ENCODE peak calls at places on chromosomes 16 and 17, in five cellular contexts. B, K, N, Y and M are unnamed samples.

GRCh38 chr16:89764711-89765201 is 43.4 kb downstream of the ZNF276 start:
- DNase-seq in B (peak; percentile 27), K (no peak), N (no peak), Y (no peak), M (no peak)

GRCh38 chr16:81329947-81330346 is 15.2 kb downstream of the GAN start:
- DNase-seq in B (no peak), K (no peak), N (no peak), Y (no peak), M (no peak)

GRCh38 chr17:57255776-57256681 is at the start of gene MSI2:
- DNase-seq in B (peak; percentile 75), K (peak; percentile 82), N (peak; percentile 49), Y (peak; percentile 94), M (peak; percentile 80)

GRCh38 chr17:70357196-70357595 is 187.9 kb downstream of the KCNJ2 start:
- DNase-seq in B (no peak), K (peak; percentile 74), N (no peak), Y (no peak), M (no peak)

GRCh38 chr17:5758651-5759050 is 174.3 kb upstream of the NLRP1 start:
- DNase-seq in B (no peak), K (peak; percentile 65), N (peak; percentile 22), Y (no peak), M (peak; percentile 57)

GRCh38 chr16:85987750-85988078 is 88.8 kb downstream of the IRF8 start:
- DNase-seq in B (no peak), K (no peak), N (no peak), Y (no peak), M (no peak)

GRCh38 chr17:3695723-3696411 is at the start of gene P2RX5:
- DNase-seq in B (no peak), K (peak; percentile 21), N (no peak), Y (no peak), M (no peak)

GRCh38 chr17:72691017-72691416 is 401.5 kb downstream of the SLC39A11 start:
- DNase-seq in B (no peak), K (no peak), N (no peak), Y (no peak), M (no peak)

GRCh38 chr17:69406906-69407305 is 7.6 kb upstream of the MAP2K6 start:
- DNase-seq in B (no peak), K (peak; percentile 14), N (no peak), Y (no peak), M (peak; percentile 35)

GRCh38 chr16:11193494-11193893 is 62.5 kb downstream of the SOCS1 start:
- DNase-seq in B (no peak), K (no peak), N (no peak), Y (no peak), M (no peak)

GRCh38 chr16:1773703-1774455 is 945 bp upstream of the MRPS34 start:
- DNase-seq in B (no peak), K (peak; percentile 51), N (no peak), Y (no peak), M (peak; percentile 53)

GRCh38 chr17:2192367-2193028 is 111.1 kb downstream of the SMG6 start:
- DNase-seq in B (peak; percentile 49), K (peak; percentile 100), N (no peak), Y (no peak), M (peak; percentile 97)

GRCh38 chr16:65415460-65415859 is 293.6 kb upstream of the CDH11 start:
- DNase-seq in B (no peak), K (peak; percentile 92), N (no peak), Y (no peak), M (no peak)

GRCh38 chr17:74241434-74241833 is 28.1 kb downstream of the TTYH2 start:
- DNase-seq in B (no peak), K (no peak), N (no peak), Y (no peak), M (peak; percentile 68)

GRCh38 chr17:63785556-63785955 is 11.6 kb downstream of the DDX42 start:
- DNase-seq in B (no peak), K (peak; percentile 76), N (no peak), Y (no peak), M (peak; percentile 31)

GRCh38 chr17:72338847-72339790 is 218.3 kb downstream of the SOX9 start:
- DNase-seq in B (no peak), K (peak; percentile 99), N (no peak), Y (no peak), M (peak; percentile 94)

GRCh38 chr16:50245417-50246298 is 20.7 kb upstream of the ADCY7 start:
- DNase-seq in B (no peak), K (peak; percentile 66), N (no peak), Y (peak; percentile 27), M (peak; percentile 53)